ENCODE peak calls at places on chromosome 16, in six cellular contexts. H is mucosa of descending colon; A is psoas muscle; M is heart right ventricle; E is A549; F is CD8-positive, alpha-beta T cell. P is an unnamed sample.

GRCh38 chr16:27813591-27813990 is 249.9 kb downstream of the GSG1L start:
- DNase-seq in H (no peak), A (no peak), M (no peak), E (no peak), F (no peak), P (no peak)

GRCh38 chr16:12323007-12323699 is 346.6 kb downstream of the SNX29 start:
- DNase-seq in H (no peak), A (no peak), M (no peak), E (no peak), F (no peak), P (peak)

GRCh38 chr16:72739577-72739976 is 308.4 kb downstream of the ZFHX3 start:
- DNase-seq in H (no peak), A (no peak), M (no peak), E (no peak), F (no peak), P (no peak)

GRCh38 chr16:73172621-73173312 is 124.8 kb upstream of the ZFHX3 start:
- DNase-seq in H (peak), A (peak), M (peak), E (peak), F (no peak), P (no peak)

GRCh38 chr16:30956601-30957455 is 726 bp upstream of the SETD1A start:
- DNase-seq in H (peak), A (peak), M (peak), E (peak), F (peak), P (no peak)

GRCh38 chr16:81754810-81755209 is 24.3 kb upstream of the PLCG2 start:
- DNase-seq in H (no peak), A (no peak), M (no peak), E (no peak), F (no peak), P (no peak)

GRCh38 chr16:87002717-87003413 is 314.3 kb downstream of the C16orf95 start:
- DNase-seq in H (no peak), A (no peak), M (no peak), E (no peak), F (no peak), P (no peak)

GRCh38 chr16:278863-279366 is 1.5 kb upstream of the ARHGDIG start:
- DNase-seq in H (no peak), A (no peak), M (no peak), E (no peak), F (no peak), P (no peak)

GRCh38 chr16:68749424-68749823 is 12.3 kb downstream of the CDH1 start:
- DNase-seq in H (no peak), A (no peak), M (no peak), E (no peak), F (no peak), P (no peak)

GRCh38 chr16:53741546-53741945 is 37.6 kb downstream of the FTO start:
- DNase-seq in H (no peak), A (no peak), M (no peak), E (no peak), F (no peak), P (no peak)

GRCh38 chr16:53744449-53744848 is 40.5 kb downstream of the FTO start:
- DNase-seq in H (no peak), A (no peak), M (no peak), E (no peak), F (peak), P (no peak)

GRCh38 chr16:53745126-53745525 is 41.2 kb downstream of the FTO start:
- DNase-seq in H (no peak), A (no peak), M (no peak), E (no peak), F (no peak), P (no peak)

GRCh38 chr16:53743149-53743566 is 39.2 kb downstream of the FTO start:
- DNase-seq in H (no peak), A (no peak), M (no peak), E (no peak), F (no peak), P (no peak)

GRCh38 chr16:53745753-53746258 is 41.9 kb downstream of the FTO start:
- DNase-seq in H (no peak), A (no peak), M (no peak), E (no peak), F (no peak), P (no peak)
- TF ChIP-seq CTCF in H (no peak), A (no peak), M (no peak), E (no peak), F (no peak), P (no peak)

GRCh38 chr16:84196727-84197486 is 6.0 kb downstream of the ADAD2 start:
- DNase-seq in H (no peak), A (no peak), M (no peak), E (no peak), F (no peak), P (no peak)
- H3K4me3 ChIP-seq in H (no peak), A (no peak), M (no peak), E (no peak), F (no peak), P (no peak)

GRCh38 chr16:67663877-67664222 is 2.7 kb downstream of the ENKD1 start:
- DNase-seq in H (no peak), A (no peak), M (no peak), E (no peak), F (no peak), P (no peak)
- TF ChIP-seq CTCF in H (no peak), A (no peak), M (no peak), E (no peak), F (no peak), P (no peak)

GRCh38 chr16:1941162-1941923 is 1.7 kb downstream of the MSRB1 start:
- DNase-seq in H (peak), A (peak), M (no peak), E (no peak), F (no peak), P (no peak)
- H3K4me3 ChIP-seq in H (no peak), A (peak), M (peak), E (peak), F (no peak), P (peak)

DNA sequence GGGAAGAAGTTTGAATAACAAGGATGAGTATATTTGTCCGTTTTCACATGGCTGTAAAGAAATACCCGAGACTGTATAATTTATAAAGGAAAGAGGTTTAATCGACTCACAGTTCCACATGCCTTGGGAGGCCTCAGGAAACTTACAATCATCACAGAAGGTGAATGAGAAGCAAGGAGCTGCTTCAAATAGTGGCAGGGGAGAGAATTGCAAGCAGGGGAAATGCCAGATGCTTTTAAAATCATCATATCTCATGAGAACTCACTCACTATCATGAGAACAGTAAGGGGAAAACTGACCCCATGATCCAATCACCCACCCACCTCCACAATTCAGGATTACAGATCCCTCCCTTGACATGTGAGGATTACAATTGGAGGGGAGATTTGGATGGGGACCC is 212.8 kb upstream of the CDH8 start:
- DNase-seq in H (no peak), A (no peak), M (no peak), E (no peak), F (no peak), P (no peak)
- TF ChIP-seq CTCF in H (no peak), A (no peak), M (no peak), E (no peak), F (no peak), P (no peak)

GRCh38 chr16:67149276-67150057 is 1.3 kb downstream of the B3GNT9 start:
- DNase-seq in H (no peak), A (no peak), M (no peak), E (no peak), F (no peak), P (no peak)
- H3K4me3 ChIP-seq in H (no peak), A (peak), M (peak), E (no peak), F (no peak), P (no peak)

DNA sequence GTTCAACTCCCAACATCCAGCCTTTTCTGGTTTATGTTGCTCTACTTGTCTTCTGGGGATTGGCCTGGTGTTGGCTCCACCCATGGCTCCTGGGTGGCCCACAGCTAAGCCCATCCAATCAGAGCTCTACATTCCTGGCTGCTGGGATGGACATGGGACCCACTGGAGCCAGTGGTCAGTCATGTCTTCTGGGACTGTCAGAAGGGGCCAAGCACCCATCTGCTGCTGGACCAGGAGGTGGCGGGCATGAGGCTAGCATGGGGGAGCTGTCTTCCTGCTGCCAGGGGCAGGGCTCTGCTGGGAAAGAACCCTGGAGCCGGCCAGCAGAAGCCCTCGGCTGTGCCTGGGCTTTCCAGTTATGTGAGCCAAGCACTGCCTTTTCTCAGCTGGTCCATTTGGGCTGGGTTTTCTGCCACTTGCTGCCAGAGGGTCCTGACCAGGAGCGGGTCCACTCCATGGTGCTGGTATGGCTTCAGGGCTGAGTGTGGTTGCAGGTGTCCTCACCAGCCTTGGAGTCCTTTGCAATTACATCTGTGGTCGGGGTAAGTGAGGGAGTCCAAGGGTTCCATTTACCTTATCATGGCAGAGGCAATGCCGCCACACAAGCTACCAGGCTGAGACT is 17.4 kb upstream of the ZNF469 start:
- DNase-seq in H (peak), A (peak), M (no peak), E (no peak), F (no peak), P (no peak)
- TF ChIP-seq CTCF in H (no peak), A (no peak), M (no peak), E (no peak), F (no peak), P (no peak)

DNA sequence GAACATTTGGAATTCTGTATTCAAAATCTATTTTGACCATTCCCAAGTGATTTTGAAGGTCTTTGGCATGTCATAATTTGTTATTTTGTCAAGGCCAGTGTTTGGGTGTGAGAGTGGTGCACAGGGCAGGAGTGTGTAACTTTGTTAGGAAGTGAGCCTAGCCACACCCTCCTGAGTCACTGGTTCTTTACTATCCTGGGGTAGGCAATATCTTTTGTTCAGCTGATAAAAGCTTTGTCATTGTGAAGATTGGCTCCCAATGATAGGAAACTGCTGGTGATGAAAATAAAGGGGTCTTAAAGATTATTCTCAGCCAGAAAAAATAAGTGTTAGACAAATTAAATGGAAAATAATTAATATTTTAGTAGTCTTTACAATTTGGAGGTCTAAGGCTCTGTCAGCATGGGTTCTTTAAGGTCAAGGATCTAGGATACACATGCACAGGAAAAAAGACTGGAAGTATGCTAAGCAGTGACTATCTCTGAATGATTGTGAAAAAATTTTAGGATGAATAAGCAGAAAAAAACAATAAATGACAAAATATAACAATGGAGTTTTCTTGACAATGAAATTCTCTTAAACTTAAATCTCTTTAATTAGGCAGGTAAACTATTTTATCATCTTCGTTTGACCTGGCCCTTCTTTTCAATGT is 5.1 kb downstream of the UBN1 start:
- DNase-seq in H (no peak), A (no peak), M (no peak), E (peak), F (no peak), P (no peak)
- H3K4me3 ChIP-seq in H (no peak), A (no peak), M (no peak), E (no peak), F (no peak), P (no peak)

GRCh38 chr16:11038305-11038704 is 93.9 kb downstream of the CLEC16A start:
- DNase-seq in H (no peak), A (no peak), M (no peak), E (no peak), F (no peak), P (no peak)
- TF ChIP-seq CTCF in H (no peak), A (no peak), M (no peak), E (no peak), F (no peak), P (no peak)

GRCh38 chr16:1713331-1713730 is 7.3 kb downstream of the MAPK8IP3 start:
- DNase-seq in H (no peak), A (peak), M (no peak), E (no peak), F (no peak), P (no peak)

GRCh38 chr16:1712791-1713261 is 6.8 kb downstream of the MAPK8IP3 start:
- DNase-seq in H (no peak), A (no peak), M (no peak), E (no peak), F (no peak), P (no peak)

GRCh38 chr16:1708768-1709180 is 2.8 kb downstream of the MAPK8IP3 start:
- DNase-seq in H (no peak), A (peak), M (peak), E (no peak), F (no peak), P (no peak)

GRCh38 chr16:1709356-1709755 is 3.4 kb downstream of the MAPK8IP3 start:
- DNase-seq in H (no peak), A (no peak), M (no peak), E (no peak), F (no peak), P (no peak)

DNA sequence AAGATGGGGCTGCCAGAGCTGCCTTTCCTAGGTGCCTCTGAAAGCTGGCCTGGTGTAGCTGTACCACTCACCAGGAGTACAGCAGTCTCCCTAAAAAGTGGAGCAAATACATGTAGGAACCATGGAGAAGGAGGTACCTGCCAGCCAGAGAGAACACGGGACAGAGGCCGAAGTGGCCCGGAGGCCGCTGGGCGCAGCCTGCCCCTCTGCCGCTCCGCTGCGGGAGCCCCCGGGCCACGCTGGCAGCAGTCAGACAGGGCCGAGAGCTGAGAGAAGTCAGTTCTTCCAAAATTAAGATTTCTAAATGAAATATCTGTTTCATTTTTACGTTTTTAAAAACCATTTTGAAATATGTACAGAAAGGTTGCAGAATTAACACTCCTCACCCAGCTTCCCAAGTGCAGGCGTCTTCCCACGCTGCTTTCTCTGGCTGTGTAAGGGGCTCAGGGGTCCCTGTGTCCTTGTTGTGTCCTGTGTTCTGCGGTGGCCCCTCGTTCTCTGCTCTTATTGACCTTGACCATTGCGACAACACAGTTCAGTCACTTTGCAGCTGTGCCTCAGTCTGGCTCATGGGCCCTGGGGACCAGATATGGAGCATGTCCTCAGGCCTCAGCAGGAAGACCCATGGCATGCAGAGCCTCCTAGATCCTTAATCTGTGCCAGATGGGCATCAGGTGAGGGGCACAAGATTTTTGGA is 5.0 kb downstream of the MAPK8IP3 start:
- DNase-seq in H (no peak), A (no peak), M (no peak), E (no peak), F (no peak), P (no peak)
- H3K4me3 ChIP-seq in H (no peak), A (no peak), M (no peak), E (no peak), F (no peak), P (no peak)